ENCODE peak calls at places on chromosomes 3 and 15, in four cellular contexts. T is posterior cingulate gyrus, W is neural crest cell, X is nephron progenitor cell. G is an unnamed sample.

GRCh38 chr15:64426845-64427465 is 33.4 kb upstream of the ZNF609 start:
- DNase-seq in T (no peak), W (no peak), X (no peak), G (no peak)

GRCh38 chr3:49518441-49518840 is 35.8 kb upstream of the BSN start:
- DNase-seq in T (no peak), W (no peak), X (no peak), G (no peak)

GRCh38 chr15:90025461-90026033 is 24.4 kb downstream of the ZNF710 start:
- DNase-seq in T (no peak), W (no peak), X (no peak), G (no peak)

GRCh38 chr3:153232737-153233330 is 70.8 kb downstream of the RAP2B start:
- DNase-seq in T (no peak), W (no peak), X (no peak), G (no peak)

GRCh38 chr15:77457619-77458265 is 37.1 kb downstream of the HMG20A start:
- DNase-seq in T (no peak), W (no peak), X (no peak), G (no peak)

GRCh38 chr3:146814601-146815315 is 209.6 kb upstream of the PLSCR5 start:
- DNase-seq in T (no peak), W (no peak), X (no peak), G (no peak)

GRCh38 chr15:73956276-73957086 is 30.2 kb downstream of the LOXL1 start:
- DNase-seq in T (peak; percentile 63), W (no peak), X (no peak), G (no peak)

GRCh38 chr15:63950911-63951481 is 95.3 kb downstream of the DAPK2 start:
- DNase-seq in T (no peak), W (no peak), X (no peak), G (no peak)

G was measured in Right ventricle myocardium inferior.